ENCODE peak calls at places on chromosomes 12 and 14, in six cellular contexts. O is GM23248, P is lower lobe of right lung, M is NCI-H82, V is tibial artery, R is T-helper 9 cell. S is an unnamed sample.

GRCh38 chr12:42426733-42427132 is 100.8 kb downstream of the PPHLN1 start:
- DNase-seq in O (peak), P (peak), M (peak), V (no peak), R (no peak), S (no peak)

GRCh38 chr14:67186789-67187188 is 2.5 kb upstream of the GARIN2 start:
- DNase-seq in O (peak), P (no peak), M (no peak), V (no peak), R (no peak), S (no peak)

GRCh38 chr14:78401866-78402265 is 231.7 kb downstream of the NRXN3 start:
- DNase-seq in O (peak), P (no peak), M (no peak), V (no peak), R (no peak), S (no peak)

GRCh38 chr14:81776531-81776930 is 242.9 kb upstream of the SEL1L start:
- DNase-seq in O (no peak), P (no peak), M (no peak), V (no peak), R (no peak), S (no peak)

GRCh38 chr14:102998393-102998792 is 59.0 kb downstream of the CDC42BPB start:
- DNase-seq in O (peak), P (no peak), M (no peak), V (no peak), R (no peak), S (no peak)

GRCh38 chr14:86057018-86057667 is 527.2 kb downstream of the FLRT2 start:
- DNase-seq in O (peak), P (no peak), M (peak), V (no peak), R (peak), S (no peak)

GRCh38 chr12:57135939-57136338 is 7.7 kb downstream of the LRP1 start:
- DNase-seq in O (peak), P (no peak), M (peak), V (no peak), R (no peak), S (no peak)

GRCh38 chr12:67525500-67525884 is 123.1 kb upstream of the DYRK2 start:
- DNase-seq in O (no peak), P (no peak), M (no peak), V (no peak), R (no peak), S (no peak)

GRCh38 chr12:89238593-89238992 is 113.7 kb downstream of the DUSP6 start:
- DNase-seq in O (no peak), P (no peak), M (peak), V (peak), R (no peak), S (no peak)

GRCh38 chr14:20679907-20680306 is 4.5 kb upstream of the RNASE4 start:
- DNase-seq in O (peak), P (no peak), M (peak), V (no peak), R (no peak), S (no peak)

GRCh38 chr14:68806526-68807147 is 13.8 kb upstream of the ZFP36L1 start:
- DNase-seq in O (no peak), P (no peak), M (no peak), V (peak), R (no peak), S (no peak)

GRCh38 chr14:60235440-60235839 is 13.6 kb upstream of the PPM1A start:
- DNase-seq in O (no peak), P (no peak), M (no peak), V (no peak), R (no peak), S (no peak)

GRCh38 chr12:132485619-132486018 is 4.3 kb upstream of the FBRSL1 start:
- DNase-seq in O (no peak), P (no peak), M (no peak), V (no peak), R (no peak), S (no peak)

GRCh38 chr14:76917759-76918175 is 91.6 kb downstream of the LRRC74A start:
- DNase-seq in O (peak), P (peak), M (peak), V (peak), R (no peak), S (no peak)

GRCh38 chr14:92400579-92401444 is 77.8 kb downstream of the SLC24A4 start:
- DNase-seq in O (no peak), P (no peak), M (peak), V (no peak), R (no peak), S (no peak)

GRCh38 chr12:20213851-20214250 is 154.5 kb upstream of the PDE3A start:
- DNase-seq in O (no peak), P (no peak), M (no peak), V (no peak), R (no peak), S (no peak)